ENCODE peak calls at places on chromosomes 16 and 17, in nine cellular contexts. One of them, this sample, is unnamed.

GRCh38 chr17:72730091-72730490 is 362.4 kb downstream of the SLC39A11 start:
- DNase-seq in fibroblast of lung: peak; percentile 77
- DNase-seq in AG04450: no peak
- DNase-seq in stomach: no peak
- DNase-seq in transverse colon: no peak
- DNase-seq in uterus: no peak
- DNase-seq in lung: no peak
- DNase-seq in lower leg skin: no peak
- DNase-seq in H7: no peak
- DNase-seq in this sample: no peak

GRCh38 chr17:1467898-1468492 is 12.0 kb upstream of the CRK start:
- DNase-seq in fibroblast of lung: peak; percentile 87
- DNase-seq in uterus: peak; percentile 73
- DNase-seq in H7: peak; percentile 82
- DNase-seq in transverse colon: no peak
- DNase-seq in lower leg skin: no peak
- DNase-seq in lung: peak; percentile 81
- DNase-seq in AG04450: no peak
- DNase-seq in stomach: no peak
- DNase-seq in this sample: no peak

GRCh38 chr16:86546638-86547013 is 8.4 kb downstream of the MTHFSD start:
- DNase-seq in H7: no peak
- DNase-seq in lung: no peak
- DNase-seq in transverse colon: no peak
- DNase-seq in fibroblast of lung: no peak
- DNase-seq in lower leg skin: no peak
- DNase-seq in uterus: no peak
- DNase-seq in stomach: no peak
- DNase-seq in AG04450: no peak
- DNase-seq in this sample: no peak

GRCh38 chr16:53417011-53417410 is 17.3 kb upstream of the RBL2 start:
- DNase-seq in H7: peak; percentile 49
- DNase-seq in lower leg skin: no peak
- DNase-seq in fibroblast of lung: peak; percentile 11
- DNase-seq in transverse colon: no peak
- DNase-seq in uterus: no peak
- DNase-seq in AG04450: no peak
- DNase-seq in stomach: no peak
- DNase-seq in lung: no peak
- DNase-seq in this sample: peak; percentile 76

GRCh38 chr16:1290860-1291575 is 18.4 kb upstream of the UBE2I start:
- DNase-seq in AG04450: no peak
- DNase-seq in lung: no peak
- DNase-seq in fibroblast of lung: no peak
- DNase-seq in transverse colon: no peak
- DNase-seq in stomach: no peak
- DNase-seq in lower leg skin: no peak
- DNase-seq in H7: peak; percentile 41
- DNase-seq in uterus: no peak
- DNase-seq in this sample: no peak

GRCh38 chr17:80364091-80364691 is 50.8 kb upstream of the ENDOV start:
- DNase-seq in stomach: no peak
- DNase-seq in uterus: no peak
- DNase-seq in fibroblast of lung: peak; percentile 11
- DNase-seq in H7: peak; percentile 82
- DNase-seq in lower leg skin: no peak
- DNase-seq in AG04450: no peak
- DNase-seq in transverse colon: no peak
- DNase-seq in lung: no peak
- DNase-seq in this sample: peak; percentile 7

GRCh38 chr17:36592711-36593321 is 1.1 kb downstream of the DHRS11 start:
- DNase-seq in uterus: no peak
- DNase-seq in lung: no peak
- DNase-seq in stomach: no peak
- DNase-seq in AG04450: no peak
- DNase-seq in lower leg skin: peak; percentile 72
- DNase-seq in fibroblast of lung: no peak
- DNase-seq in H7: peak; percentile 47
- DNase-seq in transverse colon: peak; percentile 75
- DNase-seq in this sample: no peak

GRCh38 chr16:29899516-29900101 is at the start of gene SEZ6L2:
- DNase-seq in transverse colon: peak; percentile 86
- DNase-seq in lower leg skin: no peak
- DNase-seq in fibroblast of lung: peak; percentile 81
- DNase-seq in uterus: no peak
- DNase-seq in H7: peak; percentile 97
- DNase-seq in lung: peak; percentile 79
- DNase-seq in AG04450: peak; percentile 65
- DNase-seq in stomach: peak; percentile 89
- DNase-seq in this sample: peak; percentile 75

GRCh38 chr17:68498479-68499326 is 13.5 kb upstream of the PRKAR1A start:
- DNase-seq in stomach: peak; percentile 39
- DNase-seq in AG04450: no peak
- DNase-seq in H7: no peak
- DNase-seq in transverse colon: no peak
- DNase-seq in uterus: peak; percentile 59
- DNase-seq in lower leg skin: no peak
- DNase-seq in fibroblast of lung: no peak
- DNase-seq in lung: no peak
- DNase-seq in this sample: no peak

GRCh38 chr17:2977157-2977556 is 86.2 kb downstream of the OR1D5 start:
- DNase-seq in H7: no peak
- DNase-seq in lung: no peak
- DNase-seq in AG04450: no peak
- DNase-seq in uterus: no peak
- DNase-seq in stomach: no peak
- DNase-seq in lower leg skin: peak; percentile 15
- DNase-seq in fibroblast of lung: no peak
- DNase-seq in transverse colon: no peak
- DNase-seq in this sample: no peak

GRCh38 chr17:56110463-56111138 is 42.7 kb upstream of the ANKFN1 start:
- DNase-seq in lower leg skin: no peak
- DNase-seq in fibroblast of lung: no peak
- DNase-seq in AG04450: no peak
- DNase-seq in H7: no peak
- DNase-seq in lung: peak; percentile 65
- DNase-seq in uterus: no peak
- DNase-seq in transverse colon: peak; percentile 72
- DNase-seq in stomach: peak; percentile 76
- DNase-seq in this sample: no peak

GRCh38 chr17:64385187-64386083 is 5.2 kb downstream of the PECAM1 start:
- DNase-seq in fibroblast of lung: peak; percentile 96
- DNase-seq in lower leg skin: peak; percentile 92
- DNase-seq in uterus: peak; percentile 52
- DNase-seq in H7: no peak
- DNase-seq in stomach: no peak
- DNase-seq in lung: peak; percentile 40
- DNase-seq in AG04450: peak; percentile 15
- DNase-seq in transverse colon: peak; percentile 48
- DNase-seq in this sample: peak; percentile 57
- H3K4me3 ChIP-seq in fibroblast of lung: peak overlapping the region; percentile 35
- H3K4me3 ChIP-seq in lower leg skin: no peak overlapping the region
- H3K4me3 ChIP-seq in uterus: peak overlapping the region; percentile 17
- H3K4me3 ChIP-seq in H7: no peak overlapping the region
- H3K4me3 ChIP-seq in stomach: no peak overlapping the region
- H3K4me3 ChIP-seq in lung: peak overlapping the region; percentile 29
- H3K4me3 ChIP-seq in AG04450: no peak overlapping the region
- H3K4me3 ChIP-seq in transverse colon: no peak overlapping the region
- H3K4me3 ChIP-seq in this sample: peak overlapping the region; percentile 31

GRCh38 chr17:39199986-39200879 is at the start of gene RPL19:
- DNase-seq in fibroblast of lung: peak; percentile 98
- DNase-seq in transverse colon: peak; percentile 91
- DNase-seq in stomach: peak; percentile 91
- DNase-seq in uterus: peak; percentile 85
- DNase-seq in H7: peak; percentile 93
- DNase-seq in lung: peak; percentile 91
- DNase-seq in lower leg skin: peak; percentile 98
- DNase-seq in AG04450: peak; percentile 90
- DNase-seq in this sample: peak; percentile 97
- H3K4me3 ChIP-seq in fibroblast of lung: peak within 1 kb of the TSS; percentile 100
- H3K4me3 ChIP-seq in transverse colon: peak within 1 kb of the TSS; percentile 97
- H3K4me3 ChIP-seq in stomach: peak within 1 kb of the TSS; percentile 82
- H3K4me3 ChIP-seq in uterus: peak within 1 kb of the TSS; percentile 92
- H3K4me3 ChIP-seq in H7: peak within 1 kb of the TSS; percentile 100
- H3K4me3 ChIP-seq in lung: peak within 1 kb of the TSS; percentile 100
- H3K4me3 ChIP-seq in lower leg skin: peak within 1 kb of the TSS; percentile 63
- H3K4me3 ChIP-seq in AG04450: peak within 1 kb of the TSS; percentile 74
- H3K4me3 ChIP-seq in this sample: peak within 1 kb of the TSS; percentile 93

GRCh38 chr16:73545713-73546112 is 497.8 kb upstream of the ZFHX3 start:
- DNase-seq in lower leg skin: no peak
- DNase-seq in transverse colon: no peak
- DNase-seq in H7: no peak
- DNase-seq in lung: no peak
- DNase-seq in uterus: no peak
- DNase-seq in fibroblast of lung: no peak
- DNase-seq in AG04450: no peak
- DNase-seq in stomach: no peak
- DNase-seq in this sample: no peak

GRCh38 chr16:73549960-73550359 is 502.0 kb upstream of the ZFHX3 start:
- DNase-seq in lung: no peak
- DNase-seq in stomach: no peak
- DNase-seq in transverse colon: no peak
- DNase-seq in lower leg skin: no peak
- DNase-seq in uterus: no peak
- DNase-seq in fibroblast of lung: no peak
- DNase-seq in AG04450: no peak
- DNase-seq in H7: no peak
- DNase-seq in this sample: no peak

GRCh38 chr16:73544266-73544665 is 496.3 kb upstream of the ZFHX3 start:
- DNase-seq in H7: no peak
- DNase-seq in lower leg skin: no peak
- DNase-seq in uterus: no peak
- DNase-seq in lung: no peak
- DNase-seq in AG04450: no peak
- DNase-seq in transverse colon: no peak
- DNase-seq in stomach: no peak
- DNase-seq in fibroblast of lung: no peak
- DNase-seq in this sample: no peak

GRCh38 chr16:73546351-73546845 is 498.5 kb upstream of the ZFHX3 start:
- DNase-seq in lower leg skin: no peak
- DNase-seq in H7: peak; percentile 42
- DNase-seq in stomach: no peak
- DNase-seq in AG04450: no peak
- DNase-seq in uterus: no peak
- DNase-seq in lung: no peak
- DNase-seq in fibroblast of lung: peak; percentile 24
- DNase-seq in transverse colon: no peak
- DNase-seq in this sample: no peak
- H3K4me3 ChIP-seq in lower leg skin: no peak overlapping the region
- H3K4me3 ChIP-seq in H7: no peak overlapping the region
- H3K4me3 ChIP-seq in stomach: no peak overlapping the region
- H3K4me3 ChIP-seq in AG04450: no peak overlapping the region
- H3K4me3 ChIP-seq in uterus: no peak overlapping the region
- H3K4me3 ChIP-seq in lung: no peak overlapping the region
- H3K4me3 ChIP-seq in fibroblast of lung: peak overlapping the region; percentile 31
- H3K4me3 ChIP-seq in transverse colon: no peak overlapping the region
- H3K4me3 ChIP-seq in this sample: no peak overlapping the region

DNA sequence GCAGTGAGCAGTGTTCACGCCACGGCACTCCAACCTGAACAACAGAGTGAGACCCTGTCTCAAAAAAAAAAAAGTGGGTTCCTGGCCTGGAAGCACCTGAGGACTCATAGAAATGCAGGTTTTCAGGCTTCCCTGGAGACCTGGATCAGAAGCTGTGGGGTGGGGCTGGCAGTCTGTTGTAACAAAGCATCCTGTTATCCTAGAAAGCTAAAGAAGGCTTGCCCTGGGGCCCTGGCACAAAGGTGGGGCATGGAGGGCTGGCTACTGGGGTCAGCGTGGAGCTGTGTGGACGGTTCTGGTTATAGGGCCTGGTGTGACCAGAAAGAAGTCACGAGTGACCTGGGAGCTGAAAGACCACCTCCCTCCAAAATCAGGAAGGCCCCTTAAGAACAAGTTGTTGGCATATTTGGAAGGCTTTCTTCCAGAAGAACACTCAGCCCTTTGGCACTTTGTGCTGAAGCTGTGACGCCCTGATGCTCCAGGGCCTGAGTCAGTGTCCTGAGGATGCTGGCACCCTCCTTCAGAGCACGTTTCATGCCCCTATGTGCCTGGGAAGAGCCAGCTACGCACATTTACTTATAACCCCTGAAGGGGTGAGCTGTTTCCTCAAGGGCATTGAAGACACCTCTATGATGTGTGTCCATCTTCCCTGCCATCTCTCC is 6.2 kb downstream of the CRISPLD2 start:
- DNase-seq in AG04450: no peak
- DNase-seq in transverse colon: no peak
- DNase-seq in fibroblast of lung: peak; percentile 67
- DNase-seq in H7: no peak
- DNase-seq in stomach: no peak
- DNase-seq in uterus: peak; percentile 49
- DNase-seq in lower leg skin: no peak
- DNase-seq in lung: no peak
- DNase-seq in this sample: peak; percentile 49
- H3K4me3 ChIP-seq in AG04450: no peak overlapping the region
- H3K4me3 ChIP-seq in transverse colon: peak overlapping the region; percentile 0
- H3K4me3 ChIP-seq in fibroblast of lung: no peak overlapping the region
- H3K4me3 ChIP-seq in H7: no peak overlapping the region
- H3K4me3 ChIP-seq in stomach: no peak overlapping the region
- H3K4me3 ChIP-seq in uterus: no peak overlapping the region
- H3K4me3 ChIP-seq in lower leg skin: no peak overlapping the region
- H3K4me3 ChIP-seq in lung: no peak overlapping the region
- H3K4me3 ChIP-seq in this sample: peak overlapping the region; percentile 28

This sample was measured in adipocyte.